ENCODE peak calls at places on chromosomes 13 and 19, in four cellular contexts. One of them, this sample, is unnamed.

GRCh38 chr19:34096020-34096915 is 76.0 kb upstream of the LSM14A start:
- DNase-seq in anterior cingulate cortex: no peak
- DNase-seq in SK-N-SH: peak; percentile 72
- DNase-seq in activated CD8-positive, alpha-beta T cell treated with anti-CD3 and anti-CD28 coated beads, Interleukin-2, amount 10 ng/mL, durations not matched to agents 7 days and 5 days: no peak
- DNase-seq in this sample: peak; percentile 77

GRCh38 chr13:110714798-110715394 is 1.4 kb downstream of the ING1 start:
- DNase-seq in anterior cingulate cortex: peak; percentile 63
- DNase-seq in SK-N-SH: no peak
- DNase-seq in activated CD8-positive, alpha-beta T cell treated with anti-CD3 and anti-CD28 coated beads, Interleukin-2, amount 10 ng/mL, durations not matched to agents 7 days and 5 days: peak; percentile 69
- DNase-seq in this sample: no peak

GRCh38 chr13:37306778-37307544 is 201.5 kb upstream of the CSNK1A1L start:
- DNase-seq in anterior cingulate cortex: no peak
- DNase-seq in SK-N-SH: no peak
- DNase-seq in activated CD8-positive, alpha-beta T cell treated with anti-CD3 and anti-CD28 coated beads, Interleukin-2, amount 10 ng/mL, durations not matched to agents 7 days and 5 days: no peak
- DNase-seq in this sample: no peak

GRCh38 chr19:45179063-45179847 is 671 bp downstream of the BLOC1S3 start:
- DNase-seq in anterior cingulate cortex: no peak
- DNase-seq in SK-N-SH: peak; percentile 66
- DNase-seq in activated CD8-positive, alpha-beta T cell treated with anti-CD3 and anti-CD28 coated beads, Interleukin-2, amount 10 ng/mL, durations not matched to agents 7 days and 5 days: peak; percentile 53
- DNase-seq in this sample: no peak

GRCh38 chr13:91153372-91153771 is 194.1 kb upstream of the MIR17HG start:
- DNase-seq in anterior cingulate cortex: no peak
- DNase-seq in SK-N-SH: no peak
- DNase-seq in activated CD8-positive, alpha-beta T cell treated with anti-CD3 and anti-CD28 coated beads, Interleukin-2, amount 10 ng/mL, durations not matched to agents 7 days and 5 days: no peak
- DNase-seq in this sample: no peak

GRCh38 chr19:44626067-44626624 is 12.8 kb downstream of the IGSF23 start:
- DNase-seq in anterior cingulate cortex: no peak
- DNase-seq in SK-N-SH: no peak
- DNase-seq in activated CD8-positive, alpha-beta T cell treated with anti-CD3 and anti-CD28 coated beads, Interleukin-2, amount 10 ng/mL, durations not matched to agents 7 days and 5 days: no peak
- DNase-seq in this sample: no peak

GRCh38 chr13:111282997-111283396 is 37.4 kb upstream of the TEX29 start:
- DNase-seq in anterior cingulate cortex: no peak
- DNase-seq in SK-N-SH: no peak
- DNase-seq in activated CD8-positive, alpha-beta T cell treated with anti-CD3 and anti-CD28 coated beads, Interleukin-2, amount 10 ng/mL, durations not matched to agents 7 days and 5 days: no peak
- DNase-seq in this sample: no peak

GRCh38 chr19:17329061-17329767 is 5.4 kb downstream of the ANO8 start:
- DNase-seq in anterior cingulate cortex: no peak
- DNase-seq in SK-N-SH: no peak
- DNase-seq in activated CD8-positive, alpha-beta T cell treated with anti-CD3 and anti-CD28 coated beads, Interleukin-2, amount 10 ng/mL, durations not matched to agents 7 days and 5 days: no peak
- DNase-seq in this sample: no peak

GRCh38 chr19:6141217-6141616 is 5.8 kb downstream of the ACSBG2 start:
- DNase-seq in anterior cingulate cortex: no peak
- DNase-seq in SK-N-SH: no peak
- DNase-seq in activated CD8-positive, alpha-beta T cell treated with anti-CD3 and anti-CD28 coated beads, Interleukin-2, amount 10 ng/mL, durations not matched to agents 7 days and 5 days: no peak
- DNase-seq in this sample: no peak

GRCh38 chr13:21537105-21537504 is 66.9 kb downstream of the MICU2 start:
- DNase-seq in anterior cingulate cortex: no peak
- DNase-seq in SK-N-SH: no peak
- DNase-seq in activated CD8-positive, alpha-beta T cell treated with anti-CD3 and anti-CD28 coated beads, Interleukin-2, amount 10 ng/mL, durations not matched to agents 7 days and 5 days: no peak
- DNase-seq in this sample: no peak

GRCh38 chr19:17391371-17392151 is 2.4 kb downstream of the CCDC194 start:
- DNase-seq in anterior cingulate cortex: no peak
- DNase-seq in SK-N-SH: peak; percentile 52
- DNase-seq in activated CD8-positive, alpha-beta T cell treated with anti-CD3 and anti-CD28 coated beads, Interleukin-2, amount 10 ng/mL, durations not matched to agents 7 days and 5 days: no peak
- DNase-seq in this sample: no peak

GRCh38 chr19:8363803-8364771 is at the start of gene ANGPTL4:
- DNase-seq in anterior cingulate cortex: peak; percentile 15
- DNase-seq in SK-N-SH: peak; percentile 86
- DNase-seq in activated CD8-positive, alpha-beta T cell treated with anti-CD3 and anti-CD28 coated beads, Interleukin-2, amount 10 ng/mL, durations not matched to agents 7 days and 5 days: peak; percentile 65
- DNase-seq in this sample: peak; percentile 70

GRCh38 chr13:74280093-74280794 is 146.0 kb upstream of the KLF12 start:
- DNase-seq in anterior cingulate cortex: no peak
- DNase-seq in SK-N-SH: no peak
- DNase-seq in activated CD8-positive, alpha-beta T cell treated with anti-CD3 and anti-CD28 coated beads, Interleukin-2, amount 10 ng/mL, durations not matched to agents 7 days and 5 days: no peak
- DNase-seq in this sample: no peak

GRCh38 chr13:105798541-105798940 is 736.9 kb downstream of the EFNB2 start:
- DNase-seq in anterior cingulate cortex: no peak
- DNase-seq in SK-N-SH: no peak
- DNase-seq in activated CD8-positive, alpha-beta T cell treated with anti-CD3 and anti-CD28 coated beads, Interleukin-2, amount 10 ng/mL, durations not matched to agents 7 days and 5 days: no peak
- DNase-seq in this sample: peak; percentile 39

GRCh38 chr13:21625366-21625765 is 21.4 kb upstream of the MICU2 start:
- DNase-seq in anterior cingulate cortex: no peak
- DNase-seq in SK-N-SH: peak; percentile 36
- DNase-seq in activated CD8-positive, alpha-beta T cell treated with anti-CD3 and anti-CD28 coated beads, Interleukin-2, amount 10 ng/mL, durations not matched to agents 7 days and 5 days: no peak
- DNase-seq in this sample: peak; percentile 46

GRCh38 chr19:3606174-3606689 is 443 bp downstream of the TBXA2R start:
- DNase-seq in anterior cingulate cortex: no peak
- DNase-seq in SK-N-SH: peak; percentile 78
- DNase-seq in activated CD8-positive, alpha-beta T cell treated with anti-CD3 and anti-CD28 coated beads, Interleukin-2, amount 10 ng/mL, durations not matched to agents 7 days and 5 days: peak; percentile 51
- DNase-seq in this sample: no peak

GRCh38 chr13:47415048-47415447 is 518.2 kb upstream of the HTR2A start:
- DNase-seq in anterior cingulate cortex: no peak
- DNase-seq in SK-N-SH: no peak
- DNase-seq in activated CD8-positive, alpha-beta T cell treated with anti-CD3 and anti-CD28 coated beads, Interleukin-2, amount 10 ng/mL, durations not matched to agents 7 days and 5 days: no peak
- DNase-seq in this sample: no peak

GRCh38 chr13:32016631-32017030 is 14.9 kb upstream of the FRY start:
- DNase-seq in anterior cingulate cortex: no peak
- DNase-seq in SK-N-SH: no peak
- DNase-seq in activated CD8-positive, alpha-beta T cell treated with anti-CD3 and anti-CD28 coated beads, Interleukin-2, amount 10 ng/mL, durations not matched to agents 7 days and 5 days: no peak
- DNase-seq in this sample: no peak

GRCh38 chr13:110314516-110315245 is 7.6 kb downstream of the COL4A2 start:
- DNase-seq in anterior cingulate cortex: no peak
- DNase-seq in SK-N-SH: no peak
- DNase-seq in activated CD8-positive, alpha-beta T cell treated with anti-CD3 and anti-CD28 coated beads, Interleukin-2, amount 10 ng/mL, durations not matched to agents 7 days and 5 days: no peak
- DNase-seq in this sample: no peak

GRCh38 chr19:3604227-3604986 is 2.3 kb downstream of the TBXA2R start:
- DNase-seq in anterior cingulate cortex: no peak
- DNase-seq in SK-N-SH: no peak
- DNase-seq in activated CD8-positive, alpha-beta T cell treated with anti-CD3 and anti-CD28 coated beads, Interleukin-2, amount 10 ng/mL, durations not matched to agents 7 days and 5 days: no peak
- DNase-seq in this sample: no peak

GRCh38 chr13:110937511-110938303 is 22.8 kb upstream of the ANKRD10 start:
- DNase-seq in anterior cingulate cortex: no peak
- DNase-seq in SK-N-SH: no peak
- DNase-seq in activated CD8-positive, alpha-beta T cell treated with anti-CD3 and anti-CD28 coated beads, Interleukin-2, amount 10 ng/mL, durations not matched to agents 7 days and 5 days: no peak
- DNase-seq in this sample: no peak

This sample was measured in D341Med.